ENCODE peak calls at places on chromosomes 1 and 21, in nine cellular contexts. U, E, W, F, B, Y, C, X and H are unnamed samples.

GRCh38 chr1:205703072-205703471 is 22.8 kb upstream of the SLC45A3 start:
- DNase-seq in X (no peak), B (no peak), U (no peak), F (no peak), Y (no peak), C (no peak), E (no peak), W (no peak), H (no peak)

GRCh38 chr1:101203812-101204540 is 32.8 kb upstream of the S1PR1 start:
- DNase-seq in F (peak; percentile 56), U (no peak), C (no peak), B (peak; percentile 15), W (no peak), X (no peak), E (peak; percentile 1), Y (no peak), H (peak; percentile 18)

GRCh38 chr1:2499986-2500596 is 24.0 kb downstream of the PLCH2 start:
- DNase-seq in F (no peak), Y (no peak), X (no peak), E (no peak), W (no peak), U (no peak), C (no peak), B (no peak), H (no peak)

GRCh38 chr1:214551436-214552173 is at the start of gene PTPN14:
- DNase-seq in E (peak; percentile 92), U (peak; percentile 90), B (peak; percentile 98), F (peak; percentile 89), C (peak; percentile 91), W (no peak), Y (no peak), X (peak; percentile 78), H (peak; percentile 68)

GRCh38 chr21:34869541-34869940 is 179.6 kb downstream of the RUNX1 start:
- DNase-seq in C (no peak), F (no peak), X (no peak), Y (no peak), U (no peak), E (no peak), B (no peak), W (no peak), H (no peak)

GRCh38 chr1:185317886-185318310 is 855 bp upstream of the IVNS1ABP start:
- DNase-seq in X (peak; percentile 77), B (no peak), W (no peak), Y (peak; percentile 66), U (peak; percentile 69), E (no peak), C (peak; percentile 85), F (peak; percentile 28), H (peak; percentile 42)

GRCh38 chr1:35675773-35676172 is 34.4 kb upstream of the PSMB2 start:
- DNase-seq in C (no peak), U (no peak), F (no peak), B (no peak), E (peak; percentile 19), Y (no peak), W (peak; percentile 16), X (no peak), H (no peak)

GRCh38 chr1:159014003-159014571 is 4.4 kb downstream of the IFI16 start:
- DNase-seq in Y (no peak), W (no peak), C (no peak), B (no peak), E (no peak), F (no peak), U (no peak), X (no peak), H (no peak)

GRCh38 chr1:51908499-51908898 is 30.0 kb upstream of the NRDC start:
- DNase-seq in E (no peak), W (no peak), U (no peak), X (no peak), B (no peak), C (no peak), F (no peak), Y (no peak), H (no peak)

GRCh38 chr1:21368514-21369289 is 71.2 kb upstream of the NBPF3 start:
- DNase-seq in E (peak; percentile 74), C (peak; percentile 86), W (peak; percentile 79), X (peak; percentile 56), U (peak; percentile 87), Y (peak; percentile 53), B (peak; percentile 92), F (peak; percentile 80), H (peak; percentile 86)

GRCh38 chr1:10519016-10519417 is 44.3 kb downstream of the PEX14 start:
- DNase-seq in C (no peak), E (no peak), B (peak; percentile 72), F (no peak), W (no peak), Y (no peak), U (no peak), X (no peak), H (no peak)

GRCh38 chr1:22142315-22143064 is 407 bp downstream of the WNT4 start:
- DNase-seq in U (no peak), Y (no peak), X (peak; percentile 71), C (no peak), W (no peak), F (no peak), E (peak; percentile 30), B (peak; percentile 76), H (no peak)

GRCh38 chr1:33758698-33759097 is 105.2 kb upstream of the HMGB4 start:
- DNase-seq in B (no peak), X (no peak), W (no peak), F (peak; percentile 24), Y (no peak), E (no peak), U (no peak), C (no peak), H (no peak)

GRCh38 chr1:93330196-93330595 is 15.5 kb upstream of the DR1 start:
- DNase-seq in C (no peak), W (no peak), Y (no peak), U (no peak), B (no peak), F (no peak), X (no peak), E (no peak), H (no peak)

GRCh38 chr21:35150562-35151226 is 101.6 kb upstream of the RUNX1 start:
- DNase-seq in Y (no peak), B (no peak), E (no peak), C (no peak), F (no peak), X (no peak), W (no peak), U (no peak), H (no peak)

GRCh38 chr1:21857840-21858670 is 46.0 kb downstream of the LDLRAD2 start:
- DNase-seq in B (no peak), C (no peak), Y (no peak), W (no peak), U (peak; percentile 20), F (no peak), E (no peak), X (no peak), H (no peak)

GRCh38 chr1:6011161-6011945 is 19.1 kb upstream of the NPHP4 start:
- DNase-seq in U (peak; percentile 52), E (no peak), B (no peak), Y (no peak), F (no peak), X (no peak), C (peak; percentile 55), W (no peak), H (no peak)

GRCh38 chr1:119253366-119253765 is 112.9 kb upstream of the WARS2 start:
- DNase-seq in C (no peak), B (no peak), E (no peak), X (no peak), U (no peak), F (no peak), Y (no peak), W (no peak), H (no peak)

GRCh38 chr21:29360799-29361765 is 62.4 kb downstream of the BACH1 start:
- DNase-seq in U (no peak), C (no peak), X (no peak), Y (no peak), F (no peak), E (peak; percentile 50), W (peak; percentile 28), B (peak; percentile 33), H (peak; percentile 44)

GRCh38 chr1:224851210-224851849 is 78.1 kb upstream of the DNAH14 start:
- DNase-seq in W (peak; percentile 55), X (peak; percentile 76), U (peak; percentile 70), E (peak; percentile 29), B (peak; percentile 73), F (peak; percentile 18), C (peak; percentile 80), Y (peak; percentile 32), H (peak; percentile 48)

GRCh38 chr1:87495147-87495546 is 166.5 kb downstream of the LMO4 start:
- DNase-seq in Y (no peak), U (no peak), X (no peak), F (no peak), W (no peak), C (no peak), B (no peak), E (no peak), H (no peak)

GRCh38 chr1:212595787-212596714 is 12.5 kb upstream of the ATF3 start:
- DNase-seq in U (no peak), X (peak; percentile 81), C (no peak), W (no peak), B (no peak), E (peak; percentile 96), Y (no peak), F (peak; percentile 22), H (no peak)

GRCh38 chr1:201536542-201536941 is 2.4 kb upstream of the NAV1 start:
- DNase-seq in W (no peak), Y (no peak), E (peak; percentile 30), U (no peak), B (no peak), X (peak; percentile 23), C (no peak), F (no peak), H (no peak)

GRCh38 chr21:44902268-44903053 is 18.2 kb downstream of the ITGB2 start:
- DNase-seq in W (no peak), E (no peak), B (no peak), F (no peak), Y (no peak), U (peak; percentile 55), X (no peak), C (no peak), H (no peak)

GRCh38 chr21:34596561-34597271 is 18.2 kb downstream of the RCAN1 start:
- DNase-seq in Y (no peak), U (no peak), F (no peak), C (no peak), B (no peak), W (no peak), X (no peak), E (no peak), H (no peak)

GRCh38 chr1:29096255-29096896 is 27.3 kb downstream of the TMEM200B start:
- DNase-seq in W (no peak), X (no peak), E (no peak), F (no peak), B (peak; percentile 27), U (no peak), Y (no peak), C (no peak), H (no peak)

GRCh38 chr1:172917972-172918371 is 132.8 kb downstream of the TNFSF18 start:
- DNase-seq in E (peak; percentile 69), F (no peak), X (no peak), C (no peak), B (no peak), U (no peak), W (no peak), Y (no peak), H (no peak)

GRCh38 chr21:14850394-14850793 is 214.4 kb downstream of the NRIP1 start:
- DNase-seq in E (no peak), C (no peak), W (no peak), U (no peak), X (no peak), F (no peak), B (no peak), Y (no peak), H (no peak)